ENCODE peak calls at places on chromosomes 12 and 14, in eight cellular contexts. One of them, this sample, is unnamed.

GRCh38 chr12:101045486-101046474 is 164.3 kb downstream of the SLC5A8 start:
- DNase-seq in transverse colon: no peak
- DNase-seq in upper lobe of right lung: no peak
- DNase-seq in HFFc6: no peak
- DNase-seq in GM10248: no peak
- DNase-seq in AG10803: peak; percentile 29
- DNase-seq in astrocyte of the spinal cord: no peak
- DNase-seq in spleen: no peak
- DNase-seq in this sample: no peak

GRCh38 chr12:102474438-102475064 is 5.8 kb downstream of the IGF1 start:
- DNase-seq in transverse colon: no peak
- DNase-seq in upper lobe of right lung: no peak
- DNase-seq in HFFc6: no peak
- DNase-seq in GM10248: no peak
- DNase-seq in AG10803: no peak
- DNase-seq in astrocyte of the spinal cord: peak; percentile 28
- DNase-seq in spleen: no peak
- DNase-seq in this sample: no peak

GRCh38 chr14:74505831-74506230 is 12.3 kb downstream of the ISCA2 start:
- DNase-seq in transverse colon: no peak
- DNase-seq in upper lobe of right lung: no peak
- DNase-seq in HFFc6: no peak
- DNase-seq in GM10248: no peak
- DNase-seq in AG10803: no peak
- DNase-seq in astrocyte of the spinal cord: no peak
- DNase-seq in spleen: no peak
- DNase-seq in this sample: no peak

GRCh38 chr12:69570000-69570516 is 15.2 kb upstream of the CCT2 start:
- DNase-seq in transverse colon: no peak
- DNase-seq in upper lobe of right lung: no peak
- DNase-seq in HFFc6: peak; percentile 73
- DNase-seq in GM10248: no peak
- DNase-seq in AG10803: peak; percentile 89
- DNase-seq in astrocyte of the spinal cord: peak; percentile 34
- DNase-seq in spleen: no peak
- DNase-seq in this sample: no peak

GRCh38 chr12:101713059-101713682 is 15.7 kb downstream of the CHPT1 start:
- DNase-seq in transverse colon: peak; percentile 56
- DNase-seq in upper lobe of right lung: no peak
- DNase-seq in HFFc6: no peak
- DNase-seq in GM10248: no peak
- DNase-seq in AG10803: no peak
- DNase-seq in astrocyte of the spinal cord: no peak
- DNase-seq in spleen: no peak
- DNase-seq in this sample: no peak

GRCh38 chr12:24482044-24482443 is 466.9 kb downstream of the BCAT1 start:
- DNase-seq in transverse colon: no peak
- DNase-seq in upper lobe of right lung: no peak
- DNase-seq in HFFc6: no peak
- DNase-seq in GM10248: no peak
- DNase-seq in AG10803: no peak
- DNase-seq in astrocyte of the spinal cord: no peak
- DNase-seq in spleen: no peak
- DNase-seq in this sample: no peak

GRCh38 chr14:48670939-48671338 is 915.2 kb downstream of the RPS29 start:
- DNase-seq in transverse colon: no peak
- DNase-seq in upper lobe of right lung: no peak
- DNase-seq in HFFc6: no peak
- DNase-seq in GM10248: no peak
- DNase-seq in AG10803: no peak
- DNase-seq in astrocyte of the spinal cord: no peak
- DNase-seq in spleen: no peak
- DNase-seq in this sample: no peak

GRCh38 chr12:24266982-24267381 is 317.5 kb upstream of the SOX5 start:
- DNase-seq in transverse colon: no peak
- DNase-seq in upper lobe of right lung: no peak
- DNase-seq in HFFc6: no peak
- DNase-seq in GM10248: no peak
- DNase-seq in AG10803: no peak
- DNase-seq in astrocyte of the spinal cord: no peak
- DNase-seq in spleen: no peak
- DNase-seq in this sample: no peak

GRCh38 chr14:100192250-100192671 is 32.8 kb upstream of the DEGS2 start:
- DNase-seq in transverse colon: peak; percentile 21
- DNase-seq in upper lobe of right lung: peak; percentile 69
- DNase-seq in HFFc6: no peak
- DNase-seq in GM10248: no peak
- DNase-seq in AG10803: no peak
- DNase-seq in astrocyte of the spinal cord: no peak
- DNase-seq in spleen: peak; percentile 89
- DNase-seq in this sample: peak; percentile 29

GRCh38 chr12:97306121-97306520 is 156.5 kb upstream of the RMST start:
- DNase-seq in transverse colon: no peak
- DNase-seq in upper lobe of right lung: no peak
- DNase-seq in HFFc6: no peak
- DNase-seq in GM10248: peak; percentile 21
- DNase-seq in AG10803: no peak
- DNase-seq in astrocyte of the spinal cord: no peak
- DNase-seq in spleen: no peak
- DNase-seq in this sample: peak; percentile 51

GRCh38 chr14:100471451-100472093 is 115.6 kb downstream of the BEGAIN start:
- DNase-seq in transverse colon: no peak
- DNase-seq in upper lobe of right lung: no peak
- DNase-seq in HFFc6: no peak
- DNase-seq in GM10248: no peak
- DNase-seq in AG10803: no peak
- DNase-seq in astrocyte of the spinal cord: peak; percentile 19
- DNase-seq in spleen: no peak
- DNase-seq in this sample: no peak

GRCh38 chr12:68106160-68106559 is 53.4 kb downstream of the IFNG start:
- DNase-seq in transverse colon: no peak
- DNase-seq in upper lobe of right lung: no peak
- DNase-seq in HFFc6: peak; percentile 15
- DNase-seq in GM10248: no peak
- DNase-seq in AG10803: peak; percentile 56
- DNase-seq in astrocyte of the spinal cord: peak; percentile 72
- DNase-seq in spleen: no peak
- DNase-seq in this sample: no peak

GRCh38 chr12:124008629-124009028 is 35.6 kb downstream of the ZNF664 start:
- DNase-seq in transverse colon: no peak
- DNase-seq in upper lobe of right lung: no peak
- DNase-seq in HFFc6: no peak
- DNase-seq in GM10248: no peak
- DNase-seq in AG10803: no peak
- DNase-seq in astrocyte of the spinal cord: no peak
- DNase-seq in spleen: no peak
- DNase-seq in this sample: no peak

GRCh38 chr12:499837-500458 is 40.2 kb downstream of the B4GALNT3 start:
- DNase-seq in transverse colon: no peak
- DNase-seq in upper lobe of right lung: no peak
- DNase-seq in HFFc6: no peak
- DNase-seq in GM10248: no peak
- DNase-seq in AG10803: no peak
- DNase-seq in astrocyte of the spinal cord: no peak
- DNase-seq in spleen: no peak
- DNase-seq in this sample: no peak

GRCh38 chr12:85741051-85741450 is 95.2 kb downstream of the RASSF9 start:
- DNase-seq in transverse colon: no peak
- DNase-seq in upper lobe of right lung: no peak
- DNase-seq in HFFc6: no peak
- DNase-seq in GM10248: no peak
- DNase-seq in AG10803: no peak
- DNase-seq in astrocyte of the spinal cord: no peak
- DNase-seq in spleen: no peak
- DNase-seq in this sample: no peak

GRCh38 chr14:100450736-100451135 is 127.6 kb downstream of the SLC25A47 start:
- DNase-seq in transverse colon: no peak
- DNase-seq in upper lobe of right lung: no peak
- DNase-seq in HFFc6: no peak
- DNase-seq in GM10248: no peak
- DNase-seq in AG10803: no peak
- DNase-seq in astrocyte of the spinal cord: no peak
- DNase-seq in spleen: no peak
- DNase-seq in this sample: no peak

GRCh38 chr14:54623279-54624004 is 56.5 kb downstream of the SAMD4A start:
- DNase-seq in transverse colon: no peak
- DNase-seq in upper lobe of right lung: no peak
- DNase-seq in HFFc6: no peak
- DNase-seq in GM10248: no peak
- DNase-seq in AG10803: no peak
- DNase-seq in astrocyte of the spinal cord: no peak
- DNase-seq in spleen: no peak
- DNase-seq in this sample: no peak

GRCh38 chr12:32455607-32456063 is 56.3 kb downstream of the FGD4 start:
- DNase-seq in transverse colon: no peak
- DNase-seq in upper lobe of right lung: no peak
- DNase-seq in HFFc6: peak; percentile 69
- DNase-seq in GM10248: peak; percentile 46
- DNase-seq in AG10803: peak; percentile 76
- DNase-seq in astrocyte of the spinal cord: peak; percentile 88
- DNase-seq in spleen: no peak
- DNase-seq in this sample: no peak
- TF ChIP-seq CTCF in transverse colon: peak; percentile 65
- TF ChIP-seq CTCF in upper lobe of right lung: peak; percentile 70
- TF ChIP-seq CTCF in HFFc6: peak; percentile 88
- TF ChIP-seq CTCF in GM10248: peak; percentile 54
- TF ChIP-seq CTCF in AG10803: peak; percentile 75
- TF ChIP-seq CTCF in astrocyte of the spinal cord: peak; percentile 59
- TF ChIP-seq CTCF in spleen: peak; percentile 58
- TF ChIP-seq CTCF in this sample: peak; percentile 63

GRCh38 chr12:64938179-64938578 is 113.7 kb downstream of the TBC1D30 start:
- DNase-seq in transverse colon: no peak
- DNase-seq in upper lobe of right lung: no peak
- DNase-seq in HFFc6: no peak
- DNase-seq in GM10248: no peak
- DNase-seq in AG10803: no peak
- DNase-seq in astrocyte of the spinal cord: no peak
- DNase-seq in spleen: no peak
- DNase-seq in this sample: no peak

GRCh38 chr12:64946132-64946829 is 121.8 kb downstream of the TBC1D30 start:
- DNase-seq in transverse colon: no peak
- DNase-seq in upper lobe of right lung: no peak
- DNase-seq in HFFc6: no peak
- DNase-seq in GM10248: no peak
- DNase-seq in AG10803: no peak
- DNase-seq in astrocyte of the spinal cord: peak; percentile 75
- DNase-seq in spleen: no peak
- DNase-seq in this sample: no peak

DNA sequence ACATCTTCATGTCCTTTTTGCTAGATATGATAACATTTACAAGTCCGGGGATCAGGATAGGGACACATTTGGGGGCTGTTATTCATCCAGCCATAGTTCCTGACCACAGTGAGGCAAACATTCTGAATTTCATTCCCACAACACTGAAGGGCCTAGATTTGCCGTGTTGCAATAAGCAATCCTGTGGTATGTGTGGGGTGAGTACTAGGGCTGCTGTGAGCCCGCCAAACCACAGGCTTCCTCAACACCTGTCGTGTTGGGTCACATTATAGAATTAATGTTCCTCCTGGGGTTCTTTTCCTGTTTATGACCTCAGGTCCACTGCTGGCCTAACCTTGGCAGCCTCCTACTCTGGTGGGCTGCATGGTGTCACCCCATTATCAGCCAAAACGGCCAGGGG is 119.2 kb downstream of the TBC1D30 start:
- DNase-seq in transverse colon: no peak
- DNase-seq in upper lobe of right lung: no peak
- DNase-seq in HFFc6: no peak
- DNase-seq in GM10248: no peak
- DNase-seq in AG10803: peak; percentile 35
- DNase-seq in astrocyte of the spinal cord: peak; percentile 73
- DNase-seq in spleen: no peak
- DNase-seq in this sample: no peak
- TF ChIP-seq CTCF in transverse colon: no peak
- TF ChIP-seq CTCF in upper lobe of right lung: no peak
- TF ChIP-seq CTCF in HFFc6: no peak
- TF ChIP-seq CTCF in GM10248: no peak
- TF ChIP-seq CTCF in AG10803: no peak
- TF ChIP-seq CTCF in astrocyte of the spinal cord: no peak
- TF ChIP-seq CTCF in spleen: no peak
- TF ChIP-seq CTCF in this sample: no peak

DNA sequence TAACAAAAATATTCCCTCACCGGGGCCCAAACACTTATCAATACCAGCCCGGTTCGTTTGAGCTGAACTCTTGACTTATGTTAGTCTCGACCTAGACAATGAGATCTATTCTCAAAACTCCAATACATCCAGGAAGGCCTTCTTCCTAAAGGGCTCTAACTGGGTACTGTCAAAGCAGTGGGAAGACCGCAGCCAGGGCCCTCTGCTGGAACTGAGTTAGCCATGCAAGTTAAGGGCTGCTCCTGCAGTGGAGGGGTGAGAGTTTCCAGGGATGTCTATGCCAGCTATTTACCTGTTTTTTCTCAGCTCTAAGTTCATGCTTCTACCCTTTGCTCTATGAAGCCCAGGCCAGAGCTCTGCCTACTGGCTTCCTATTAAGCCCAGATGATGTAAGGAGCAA is 348.8 kb downstream of the GXYLT1 start:
- DNase-seq in transverse colon: no peak
- DNase-seq in upper lobe of right lung: no peak
- DNase-seq in HFFc6: no peak
- DNase-seq in GM10248: no peak
- DNase-seq in AG10803: no peak
- DNase-seq in astrocyte of the spinal cord: no peak
- DNase-seq in spleen: no peak
- DNase-seq in this sample: no peak
- TF ChIP-seq CTCF in transverse colon: no peak
- TF ChIP-seq CTCF in upper lobe of right lung: no peak
- TF ChIP-seq CTCF in HFFc6: no peak
- TF ChIP-seq CTCF in GM10248: no peak
- TF ChIP-seq CTCF in AG10803: no peak
- TF ChIP-seq CTCF in astrocyte of the spinal cord: no peak
- TF ChIP-seq CTCF in spleen: no peak
- TF ChIP-seq CTCF in this sample: no peak

GRCh38 chr12:3075315-3075714 is 1.9 kb upstream of the TSPAN9 start:
- DNase-seq in transverse colon: no peak
- DNase-seq in upper lobe of right lung: no peak
- DNase-seq in HFFc6: no peak
- DNase-seq in GM10248: no peak
- DNase-seq in AG10803: no peak
- DNase-seq in astrocyte of the spinal cord: no peak
- DNase-seq in spleen: no peak
- DNase-seq in this sample: no peak

GRCh38 chr12:3076730-3077571 is at the start of gene TSPAN9:
- DNase-seq in transverse colon: peak; percentile 76
- DNase-seq in upper lobe of right lung: peak; percentile 91
- DNase-seq in HFFc6: peak; percentile 55
- DNase-seq in GM10248: peak; percentile 87
- DNase-seq in AG10803: peak; percentile 76
- DNase-seq in astrocyte of the spinal cord: peak; percentile 63
- DNase-seq in spleen: peak; percentile 91
- DNase-seq in this sample: peak; percentile 26

GRCh38 chr12:3071107-3071506 is 6.1 kb upstream of the TSPAN9 start:
- DNase-seq in transverse colon: no peak
- DNase-seq in upper lobe of right lung: no peak
- DNase-seq in HFFc6: no peak
- DNase-seq in GM10248: no peak
- DNase-seq in AG10803: no peak
- DNase-seq in astrocyte of the spinal cord: no peak
- DNase-seq in spleen: no peak
- DNase-seq in this sample: no peak

GRCh38 chr12:3071710-3072109 is 5.5 kb upstream of the TSPAN9 start:
- DNase-seq in transverse colon: no peak
- DNase-seq in upper lobe of right lung: no peak
- DNase-seq in HFFc6: no peak
- DNase-seq in GM10248: no peak
- DNase-seq in AG10803: no peak
- DNase-seq in astrocyte of the spinal cord: no peak
- DNase-seq in spleen: no peak
- DNase-seq in this sample: no peak

GRCh38 chr12:3073438-3074255 is 3.5 kb upstream of the TSPAN9 start:
- DNase-seq in transverse colon: peak; percentile 88
- DNase-seq in upper lobe of right lung: peak; percentile 89
- DNase-seq in HFFc6: peak; percentile 78
- DNase-seq in GM10248: peak; percentile 88
- DNase-seq in AG10803: peak; percentile 80
- DNase-seq in astrocyte of the spinal cord: peak; percentile 88
- DNase-seq in spleen: peak; percentile 94
- DNase-seq in this sample: peak; percentile 73
- TF ChIP-seq CTCF in transverse colon: peak; percentile 86
- TF ChIP-seq CTCF in upper lobe of right lung: peak; percentile 100
- TF ChIP-seq CTCF in HFFc6: peak; percentile 100
- TF ChIP-seq CTCF in GM10248: peak; percentile 99
- TF ChIP-seq CTCF in AG10803: peak; percentile 99
- TF ChIP-seq CTCF in astrocyte of the spinal cord: peak; percentile 99
- TF ChIP-seq CTCF in spleen: peak; percentile 98
- TF ChIP-seq CTCF in this sample: peak; percentile 98